ENCODE peak calls at places on chromosome X, in six cellular contexts. R is A549, G is IMR-90, F is SK-N-SH, V is GM12878, W is K562. O is an unnamed sample.

GRCh38 chrX:96389314-96390048 is 295.2 kb upstream of the DIAPH2 start:
- DNase-seq in G (peak), F (no peak), R (no peak), V (no peak), W (no peak), O (no peak)

GRCh38 chrX:23901065-23901464 is 6.7 kb downstream of the APOO start:
- DNase-seq in V (no peak), F (no peak), W (no peak), R (peak), G (peak), O (peak)

GRCh38 chrX:18415386-18415785 is 10.0 kb upstream of the CDKL5 start:
- DNase-seq in F (no peak), G (peak), W (no peak), V (no peak), R (no peak), O (no peak)

GRCh38 chrX:15107367-15107988 is 162.4 kb downstream of the ASB9 start:
- DNase-seq in R (no peak), V (no peak), F (no peak), W (no peak), G (no peak), O (no peak)

GRCh38 chrX:100819534-100819836 is 706 bp upstream of the CSTF2 start:
- DNase-seq in F (no peak), V (no peak), W (no peak), G (no peak), R (no peak), O (no peak)

GRCh38 chrX:32687379-32687778 is 524.0 kb downstream of the DMD start:
- DNase-seq in V (no peak), R (no peak), W (no peak), F (no peak), G (no peak), O (no peak)

GRCh38 chrX:153681175-153681574 is 6.6 kb upstream of the SLC6A8 start:
- DNase-seq in F (no peak), V (no peak), R (no peak), G (no peak), W (no peak), O (no peak)

GRCh38 chrX:107878106-107878505 is 52.4 kb downstream of the MID2 start:
- DNase-seq in V (no peak), R (no peak), G (no peak), W (no peak), F (no peak), O (no peak)

GRCh38 chrX:153333271-153333670 is 682 bp upstream of the ZNF275 start:
- DNase-seq in F (no peak), G (peak), R (no peak), W (no peak), V (no peak), O (no peak)

GRCh38 chrX:112071132-112071531 is 11.4 kb downstream of the TRPC5 start:
- DNase-seq in R (no peak), W (no peak), G (no peak), F (no peak), V (no peak), O (no peak)

DNA sequence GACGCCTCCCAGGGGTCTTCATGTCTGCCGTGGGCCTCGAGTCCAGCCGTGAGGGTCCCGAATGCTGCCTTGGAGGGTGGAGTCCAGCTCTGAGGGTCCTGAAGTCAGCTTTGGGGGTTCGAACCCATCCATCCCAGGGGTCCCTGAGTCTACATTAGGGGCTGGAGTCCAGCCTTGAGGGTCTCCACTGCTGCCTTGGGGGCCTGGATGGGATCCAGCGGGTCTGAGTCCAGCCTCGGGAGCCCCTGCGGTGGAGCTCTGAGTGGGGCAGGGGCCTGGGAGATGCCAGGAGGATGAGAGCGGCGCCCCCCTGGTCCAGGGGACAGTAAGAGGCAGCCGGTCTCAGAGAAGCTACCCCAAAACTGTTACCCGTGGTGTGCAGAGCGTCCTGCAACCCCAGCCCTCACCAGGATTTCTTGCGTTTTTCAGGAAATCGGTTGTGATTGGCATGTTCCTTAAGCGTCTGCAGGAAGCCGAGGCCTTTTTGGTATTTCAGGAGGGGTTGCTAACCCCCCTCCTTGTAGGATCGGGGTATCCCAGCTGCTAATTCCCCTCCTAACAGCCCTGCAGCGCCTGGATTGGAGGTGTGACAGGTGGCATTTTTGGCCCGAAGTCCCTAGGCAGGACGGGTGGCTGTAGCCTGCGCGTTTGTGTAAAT is 1.7 kb upstream of the GTPBP6 start:
- DNase-seq in W (peak), F (no peak), G (peak), R (no peak), V (no peak), O (no peak)
- TF ChIP-seq SMC3 in W (no peak), F (no peak), G (no peak), R (no peak), V (no peak), O (no peak)

DNA sequence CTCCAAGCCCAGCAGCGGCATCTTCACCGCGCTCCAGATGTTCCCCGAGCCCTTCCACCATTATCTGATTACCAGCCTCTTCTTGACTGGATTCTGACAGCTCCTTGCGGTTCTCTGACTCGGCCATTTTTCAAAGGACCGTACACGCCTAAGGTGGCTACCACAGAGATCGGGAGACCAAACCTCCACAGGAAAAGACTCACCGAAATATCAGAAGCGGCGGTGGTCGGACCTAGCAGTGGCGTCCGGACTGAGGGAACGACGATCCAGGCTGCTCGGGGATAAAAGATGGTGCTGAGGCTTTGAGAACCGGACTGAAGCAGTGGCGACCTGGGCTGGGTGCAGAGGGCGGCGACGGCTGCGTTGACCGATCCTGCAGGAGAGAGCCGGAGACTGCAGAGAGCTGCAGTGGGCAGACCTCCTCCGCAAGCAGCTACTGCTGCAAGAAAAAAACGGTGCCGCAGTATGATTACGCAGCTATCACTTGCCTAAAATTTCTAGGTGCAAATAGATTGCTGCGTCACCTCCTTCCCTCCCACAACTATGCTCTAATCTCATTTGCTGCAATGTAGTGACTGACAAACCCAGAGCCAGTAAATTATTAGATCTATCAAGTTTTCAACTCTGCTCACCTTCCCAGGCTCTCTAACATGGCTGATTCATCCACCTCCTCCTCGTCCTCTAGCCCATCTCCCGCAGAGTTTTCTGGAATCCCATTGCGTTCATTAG is at the start of gene NAP1L2:
- DNase-seq in G (no peak), V (no peak), R (peak), F (no peak), W (no peak), O (no peak)
- TF ChIP-seq SMC3 in G (no peak), V (no peak), R (no peak), F (no peak), W (no peak), O (no peak)

GRCh38 chrX:93673869-93674271 is at the start of gene FAM133A:
- DNase-seq in G (peak), V (no peak), F (peak), R (no peak), W (no peak), O (no peak)
- TF ChIP-seq SMC3 in G (no peak), V (no peak), F (no peak), R (no peak), W (no peak), O (no peak)

GRCh38 chrX:19810370-19810769 is 77.0 kb downstream of the SH3KBP1 start:
- DNase-seq in R (no peak), G (no peak), F (peak), W (no peak), V (no peak), O (no peak)

GRCh38 chrX:19807414-19807813 is 80.0 kb downstream of the SH3KBP1 start:
- DNase-seq in V (no peak), F (no peak), W (no peak), G (no peak), R (no peak), O (no peak)

GRCh38 chrX:19804168-19804567 is 83.2 kb downstream of the SH3KBP1 start:
- DNase-seq in R (no peak), F (no peak), G (no peak), W (no peak), V (no peak), O (no peak)

GRCh38 chrX:19800821-19801220 is 86.6 kb downstream of the SH3KBP1 start:
- DNase-seq in W (no peak), R (no peak), F (no peak), V (no peak), G (no peak), O (no peak)

DNA sequence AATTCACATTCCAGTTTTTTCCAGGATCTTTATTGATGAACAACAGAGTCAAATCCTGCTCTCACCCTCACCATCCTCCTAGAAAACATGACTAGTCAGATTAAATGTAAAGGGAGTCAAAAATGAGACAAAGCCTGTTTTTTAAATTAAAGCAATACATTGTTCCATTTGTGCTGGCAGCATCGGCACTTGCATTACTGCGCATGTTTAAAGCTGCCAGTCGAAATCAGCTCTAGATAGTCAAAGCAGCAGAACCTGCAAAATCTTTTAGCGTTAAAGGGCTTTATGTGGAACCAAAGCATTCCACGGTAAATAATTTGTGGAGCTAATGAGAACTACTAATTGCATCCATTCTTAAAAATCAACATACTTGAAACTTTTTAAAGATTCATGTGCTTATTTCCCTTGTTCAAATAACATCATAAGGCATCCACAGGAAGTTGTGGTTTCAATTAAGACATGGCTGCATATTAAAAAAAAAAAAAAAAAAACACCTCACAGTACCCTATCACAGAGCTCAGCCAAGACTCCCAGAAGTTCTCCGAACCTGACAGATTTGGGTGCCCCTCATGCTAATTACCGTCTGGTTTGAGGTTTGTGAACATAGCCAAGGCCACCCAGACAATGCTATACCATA is 82.2 kb downstream of the SH3KBP1 start:
- DNase-seq in R (no peak), G (no peak), F (no peak), W (no peak), V (no peak), O (no peak)
- TF ChIP-seq SMC3 in R (no peak), G (no peak), F (no peak), W (no peak), V (no peak), O (no peak)

GRCh38 chrX:155997436-155997835 is at the start of gene IL9R:
- DNase-seq in V (peak), G (no peak), F (no peak), W (peak), R (no peak), O (no peak)
- TF ChIP-seq SMC3 in V (no peak), G (no peak), F (no peak), W (no peak), R (no peak), O (no peak)

GRCh38 chrX:48834383-48834709 is 1.1 kb downstream of the PCSK1N start:
- DNase-seq in F (peak), W (no peak), G (no peak), R (peak), V (no peak), O (no peak)

GRCh38 chrX:48831136-48831908 is 4.1 kb downstream of the PCSK1N start:
- DNase-seq in F (peak), R (no peak), G (no peak), V (no peak), W (no peak), O (no peak)

GRCh38 chrX:48831909-48832291 is 3.5 kb downstream of the PCSK1N start:
- DNase-seq in G (no peak), F (peak), V (no peak), W (no peak), R (no peak), O (no peak)

GRCh38 chrX:48833531-48834138 is 1.8 kb downstream of the PCSK1N start:
- DNase-seq in R (peak), F (peak), G (no peak), W (peak), V (no peak), O (peak)

GRCh38 chrX:48835524-48836329 is at the start of gene PCSK1N:
- DNase-seq in V (no peak), R (peak), F (peak), G (no peak), W (no peak), O (peak)
- TF ChIP-seq SMC3 in V (no peak), R (no peak), F (no peak), G (no peak), W (no peak), O (no peak)

DNA sequence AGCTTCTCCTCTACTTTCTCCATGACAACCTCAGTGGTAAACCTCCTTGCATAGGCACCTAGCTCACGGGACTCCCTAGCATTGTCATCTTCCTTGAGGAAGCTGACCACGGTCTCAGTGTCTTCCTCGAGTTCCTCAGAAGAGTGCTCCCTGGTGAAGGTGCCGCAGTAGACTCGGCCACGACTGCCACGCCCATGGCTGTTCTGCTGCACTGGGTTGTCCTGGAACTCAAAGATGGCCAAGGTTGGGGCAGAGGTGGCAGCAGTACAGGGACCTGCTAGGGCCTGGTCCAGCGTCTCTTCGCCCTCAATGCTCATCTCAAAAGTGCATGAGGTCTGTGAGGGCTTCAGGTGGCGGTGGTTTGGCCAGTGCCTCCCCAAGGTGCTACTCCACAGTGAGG is 147.9 kb upstream of the ARHGEF9 start:
- DNase-seq in F (no peak), G (no peak), W (no peak), R (no peak), V (no peak), O (no peak)
- TF ChIP-seq SMC3 in F (no peak), G (no peak), W (no peak), R (no peak), V (no peak), O (no peak)

O was measured in HepG2.